ENCODE peak calls at places on chromosomes 3 and 15, in seven cellular contexts. N, K, R, I, S, O and Z are unnamed samples.
A peak's percentile ranks its signal among the peaks of the same experiment; 100 is the strongest.

GRCh38 chr15:65411470-65412071 is 11.2 kb downstream of the IGDCC4 start:
- DNase-seq in I (no peak), O (no peak), K (peak; percentile 39), S (no peak), N (peak; percentile 28), R (no peak), Z (no peak)

GRCh38 chr3:184785106-184785505 is 26.9 kb upstream of the VPS8 start:
- DNase-seq in K (no peak), S (no peak), N (no peak), O (no peak), I (no peak), R (no peak), Z (no peak)

GRCh38 chr15:62591842-62592838 is 427.1 kb upstream of the C2CD4B start:
- DNase-seq in N (no peak), I (no peak), O (no peak), R (no peak), S (no peak), K (peak; percentile 4), Z (no peak)

GRCh38 chr3:61371123-61371522 is 119.9 kb upstream of the FHIT start:
- DNase-seq in S (no peak), O (no peak), R (no peak), N (no peak), I (no peak), K (no peak), Z (peak; percentile 42)

GRCh38 chr3:60080648-60081047 is 1030.8 kb upstream of the CFAP20DC start:
- DNase-seq in K (no peak), I (no peak), R (no peak), S (no peak), O (no peak), N (no peak), Z (no peak)

GRCh38 chr3:32438596-32439344 is 47.1 kb downstream of the CMTM7 start:
- DNase-seq in I (no peak), O (no peak), R (no peak), N (no peak), S (no peak), K (no peak), Z (no peak)

GRCh38 chr3:67601919-67602608 is 52.3 kb downstream of the SUCLG2 start:
- DNase-seq in O (peak; percentile 6), K (no peak), I (no peak), R (no peak), S (no peak), N (no peak), Z (no peak)

GRCh38 chr15:79505956-79506355 is 73.8 kb downstream of the MINAR1 start:
- DNase-seq in R (no peak), S (no peak), N (no peak), I (no peak), O (no peak), K (no peak), Z (no peak)

GRCh38 chr3:132785292-132785691 is 63.1 kb upstream of the NPHP3 start:
- DNase-seq in K (no peak), I (no peak), S (no peak), N (peak; percentile 60), R (no peak), O (no peak), Z (no peak)

GRCh38 chr3:27532931-27533607 is 48.9 kb upstream of the SLC4A7 start:
- DNase-seq in O (no peak), R (no peak), N (peak; percentile 79), K (peak; percentile 32), I (no peak), S (no peak), Z (no peak)

GRCh38 chr3:143327388-143327787 is 207.8 kb downstream of the CHST2 start:
- DNase-seq in R (no peak), K (peak; percentile 27), O (no peak), I (no peak), S (no peak), N (no peak), Z (no peak)

GRCh38 chr3:33145221-33145900 is 31.5 kb downstream of the CRTAP start:
- DNase-seq in S (no peak), N (no peak), K (no peak), R (no peak), I (no peak), O (no peak), Z (no peak)

GRCh38 chr3:156776871-156777270 is 49.3 kb upstream of the LEKR1 start:
- DNase-seq in R (no peak), S (no peak), N (no peak), O (no peak), I (no peak), K (no peak), Z (no peak)

GRCh38 chr3:50442940-50443579 is 60.4 kb downstream of the CACNA2D2 start:
- DNase-seq in R (peak; percentile 8), S (no peak), N (no peak), I (no peak), O (no peak), K (no peak), Z (no peak)

GRCh38 chr15:57961919-57962318 is 103.6 kb downstream of the ALDH1A2 start:
- DNase-seq in K (no peak), I (no peak), R (no peak), N (no peak), S (no peak), O (no peak), Z (no peak)

GRCh38 chr3:51547274-51547673 is 8.8 kb downstream of the RAD54L2 start:
- DNase-seq in S (no peak), N (no peak), K (no peak), I (no peak), O (no peak), R (no peak), Z (no peak)

GRCh38 chr3:62481972-62482371 is 108.6 kb upstream of the FEZF2 start:
- DNase-seq in R (no peak), S (no peak), N (no peak), O (no peak), K (no peak), I (no peak), Z (no peak)

GRCh38 chr15:79970921-79971434 is at the start of gene BCL2A1:
- DNase-seq in I (no peak), R (peak; percentile 77), S (no peak), K (peak; percentile 90), N (peak; percentile 96), O (peak; percentile 42), Z (peak; percentile 100)

GRCh38 chr3:23333633-23334032 is 130.5 kb downstream of the UBE2E2 start:
- DNase-seq in S (no peak), R (no peak), K (peak; percentile 6), O (no peak), N (peak; percentile 14), I (no peak), Z (no peak)

GRCh38 chr15:89768071-89768500 is 8.0 kb upstream of the MESP2 start:
- DNase-seq in K (no peak), S (no peak), O (no peak), N (no peak), R (peak; percentile 91), I (no peak), Z (no peak)